ENCODE peak calls at places on chromosomes 6 and 20, in eight cellular contexts. B is GM13977, U is DMS53, F is body of pancreas, X is B cell, H is brain pericyte, R is NCI-H1105, O is NCI-H345. S is an unnamed sample.

GRCh38 chr6:33620584-33621395 is at the start of gene ITPR3:
- DNase-seq in B (peak; percentile 98), U (peak; percentile 89), F (peak; percentile 63), X (peak; percentile 100), H (no peak), R (peak; percentile 72), O (peak; percentile 65), S (no peak)

GRCh38 chr6:47147836-47148344 is 105.8 kb upstream of the ADGRF1 start:
- DNase-seq in B (no peak), U (no peak), F (no peak), X (no peak), H (no peak), R (no peak), O (no peak), S (no peak)

GRCh38 chr6:10413850-10414765 is 766 bp downstream of the TFAP2A start:
- DNase-seq in B (no peak), U (no peak), F (no peak), X (no peak), H (no peak), R (no peak), O (peak; percentile 32), S (no peak)

GRCh38 chr6:8215631-8216030 is 113.3 kb upstream of the EEF1E1 start:
- DNase-seq in B (no peak), U (no peak), F (no peak), X (no peak), H (no peak), R (no peak), O (no peak), S (no peak)

GRCh38 chr6:119044263-119044662 is 34.2 kb downstream of the FAM184A start:
- DNase-seq in B (no peak), U (no peak), F (no peak), X (no peak), H (no peak), R (no peak), O (no peak), S (no peak)

GRCh38 chr6:136761227-136761922 is 30.9 kb downstream of the MAP3K5 start:
- DNase-seq in B (no peak), U (no peak), F (no peak), X (no peak), H (no peak), R (no peak), O (no peak), S (no peak)

GRCh38 chr6:137805622-137806021 is 61.4 kb upstream of the TNFAIP3 start:
- DNase-seq in B (no peak), U (no peak), F (no peak), X (no peak), H (no peak), R (no peak), O (no peak), S (no peak)

GRCh38 chr20:3392756-3393155 is 14.7 kb downstream of the DNAAF9 start:
- DNase-seq in B (no peak), U (no peak), F (no peak), X (no peak), H (no peak), R (no peak), O (no peak), S (no peak)

GRCh38 chr20:35515341-35515740 is 14.1 kb downstream of the C20orf173 start:
- DNase-seq in B (no peak), U (no peak), F (no peak), X (no peak), H (no peak), R (no peak), O (no peak), S (no peak)

GRCh38 chr6:66896415-66896814 is 1189.4 kb upstream of the EYS start:
- DNase-seq in B (no peak), U (peak; percentile 57), F (no peak), X (no peak), H (no peak), R (no peak), O (no peak), S (no peak)

GRCh38 chr20:62288535-62289105 is 14.2 kb upstream of the ADRM1 start:
- DNase-seq in B (no peak), U (no peak), F (no peak), X (no peak), H (no peak), R (no peak), O (peak; percentile 62), S (no peak)

GRCh38 chr6:168616807-168617756 is 176.1 kb downstream of the SMOC2 start:
- DNase-seq in B (no peak), U (peak; percentile 41), F (no peak), X (no peak), H (no peak), R (no peak), O (no peak), S (no peak)

GRCh38 chr6:16420715-16421461 is 182.5 kb downstream of the GMPR start:
- DNase-seq in B (peak; percentile 68), U (no peak), F (no peak), X (no peak), H (no peak), R (no peak), O (no peak), S (peak; percentile 92)

GRCh38 chr6:163627274-163628062 is 212.9 kb downstream of the QKI start:
- DNase-seq in B (peak; percentile 54), U (no peak), F (no peak), X (no peak), H (no peak), R (no peak), O (no peak), S (no peak)

GRCh38 chr6:84462697-84463096 is 235.3 kb upstream of the CEP162 start:
- DNase-seq in B (no peak), U (no peak), F (no peak), X (no peak), H (no peak), R (no peak), O (no peak), S (no peak)

GRCh38 chr6:113858605-113859348 is 1.6 kb downstream of the MARCKS start:
- DNase-seq in B (peak; percentile 98), U (peak; percentile 92), F (peak; percentile 94), X (peak; percentile 99), H (peak; percentile 75), R (peak; percentile 93), O (peak; percentile 95), S (peak; percentile 93)

GRCh38 chr6:4577406-4577805 is 198.8 kb upstream of the CDYL start:
- DNase-seq in B (no peak), U (no peak), F (peak; percentile 35), X (no peak), H (peak; percentile 90), R (no peak), O (no peak), S (no peak)

GRCh38 chr6:111722220-111722731 is 116.6 kb upstream of the TRAF3IP2 start:
- DNase-seq in B (no peak), U (no peak), F (no peak), X (no peak), H (no peak), R (no peak), O (no peak), S (no peak)

GRCh38 chr6:166860392-166860791 is 96.0 kb downstream of the RNASET2 start:
- DNase-seq in B (no peak), U (no peak), F (no peak), X (no peak), H (no peak), R (no peak), O (no peak), S (no peak)

S was measured in GM12864.